ENCODE peak calls at places on chromosomes 6 and 20, in six cellular contexts. One of them, this sample, is unnamed.

GRCh38 chr20:32158943-32159660 is 48.4 kb downstream of the PLAGL2 start:
- DNase-seq in esophagus muscularis mucosa: no peak
- DNase-seq in prostate gland: no peak
- DNase-seq in heart left ventricle: no peak
- DNase-seq in mucosa of descending colon: no peak
- DNase-seq in A549: no peak
- DNase-seq in this sample: no peak

GRCh38 chr6:135331002-135331401 is 149.9 kb downstream of the MYB start:
- DNase-seq in mucosa of descending colon: no peak
- DNase-seq in prostate gland: no peak
- DNase-seq in heart left ventricle: no peak
- DNase-seq in A549: no peak
- DNase-seq in esophagus muscularis mucosa: no peak
- DNase-seq in this sample: no peak

GRCh38 chr20:35121186-35121585 is 25.9 kb downstream of the EDEM2 start:
- DNase-seq in esophagus muscularis mucosa: no peak
- DNase-seq in heart left ventricle: peak
- DNase-seq in prostate gland: no peak
- DNase-seq in A549: no peak
- DNase-seq in mucosa of descending colon: no peak
- DNase-seq in this sample: no peak

GRCh38 chr6:170449231-170449630 is 103.9 kb downstream of the PSMB1 start:
- DNase-seq in esophagus muscularis mucosa: no peak
- DNase-seq in mucosa of descending colon: no peak
- DNase-seq in A549: no peak
- DNase-seq in prostate gland: no peak
- DNase-seq in heart left ventricle: no peak
- DNase-seq in this sample: no peak

GRCh38 chr6:1798303-1798964 is 188.7 kb downstream of the FOXC1 start:
- DNase-seq in A549: no peak
- DNase-seq in prostate gland: no peak
- DNase-seq in mucosa of descending colon: no peak
- DNase-seq in esophagus muscularis mucosa: no peak
- DNase-seq in heart left ventricle: no peak
- DNase-seq in this sample: no peak

GRCh38 chr6:8238772-8239683 is 136.7 kb upstream of the EEF1E1 start:
- DNase-seq in heart left ventricle: no peak
- DNase-seq in esophagus muscularis mucosa: no peak
- DNase-seq in prostate gland: no peak
- DNase-seq in A549: no peak
- DNase-seq in mucosa of descending colon: no peak
- DNase-seq in this sample: no peak

GRCh38 chr6:168179702-168180382 is 100.8 kb upstream of the FRMD1 start:
- DNase-seq in heart left ventricle: no peak
- DNase-seq in prostate gland: no peak
- DNase-seq in esophagus muscularis mucosa: no peak
- DNase-seq in A549: no peak
- DNase-seq in mucosa of descending colon: no peak
- DNase-seq in this sample: no peak

GRCh38 chr6:7243188-7243942 is 69.6 kb downstream of the SSR1 start:
- DNase-seq in heart left ventricle: no peak
- DNase-seq in A549: peak
- DNase-seq in prostate gland: no peak
- DNase-seq in esophagus muscularis mucosa: no peak
- DNase-seq in mucosa of descending colon: no peak
- DNase-seq in this sample: peak

GRCh38 chr6:113903666-113904330 is 46.7 kb downstream of the MARCKS start:
- DNase-seq in esophagus muscularis mucosa: no peak
- DNase-seq in mucosa of descending colon: peak
- DNase-seq in heart left ventricle: peak
- DNase-seq in prostate gland: peak
- DNase-seq in A549: no peak
- DNase-seq in this sample: no peak

GRCh38 chr20:19688031-19688806 is 69.8 kb upstream of the RIN2 start:
- DNase-seq in prostate gland: peak
- DNase-seq in A549: peak
- DNase-seq in esophagus muscularis mucosa: peak
- DNase-seq in mucosa of descending colon: peak
- DNase-seq in heart left ventricle: peak
- DNase-seq in this sample: peak

GRCh38 chr6:116386581-116387299 is 16.0 kb downstream of the DSE start:
- DNase-seq in esophagus muscularis mucosa: no peak
- DNase-seq in heart left ventricle: no peak
- DNase-seq in prostate gland: no peak
- DNase-seq in mucosa of descending colon: no peak
- DNase-seq in A549: peak
- DNase-seq in this sample: no peak

GRCh38 chr20:34271961-34272360 is 30.7 kb downstream of the ASIP start:
- DNase-seq in prostate gland: no peak
- DNase-seq in esophagus muscularis mucosa: no peak
- DNase-seq in mucosa of descending colon: no peak
- DNase-seq in heart left ventricle: no peak
- DNase-seq in A549: no peak
- DNase-seq in this sample: no peak

GRCh38 chr6:35050291-35050987 is 90.7 kb downstream of the TCP11 start:
- DNase-seq in heart left ventricle: no peak
- DNase-seq in prostate gland: no peak
- DNase-seq in esophagus muscularis mucosa: no peak
- DNase-seq in A549: no peak
- DNase-seq in mucosa of descending colon: no peak
- DNase-seq in this sample: no peak

GRCh38 chr20:35700625-35701148 is 1.5 kb downstream of the ROMO1 start:
- DNase-seq in mucosa of descending colon: no peak
- DNase-seq in esophagus muscularis mucosa: no peak
- DNase-seq in heart left ventricle: no peak
- DNase-seq in prostate gland: no peak
- DNase-seq in A549: no peak
- DNase-seq in this sample: no peak

GRCh38 chr20:16580127-16580526 is 6.9 kb upstream of the KIF16B start:
- DNase-seq in heart left ventricle: peak
- DNase-seq in A549: peak
- DNase-seq in prostate gland: peak
- DNase-seq in esophagus muscularis mucosa: no peak
- DNase-seq in mucosa of descending colon: no peak
- DNase-seq in this sample: no peak

GRCh38 chr20:59566631-59567524 is 37.5 kb upstream of the PHACTR3 start:
- DNase-seq in A549: no peak
- DNase-seq in mucosa of descending colon: no peak
- DNase-seq in heart left ventricle: no peak
- DNase-seq in prostate gland: no peak
- DNase-seq in esophagus muscularis mucosa: no peak
- DNase-seq in this sample: no peak

GRCh38 chr6:56677559-56677958 is 34.9 kb upstream of the DST start:
- DNase-seq in mucosa of descending colon: no peak
- DNase-seq in A549: no peak
- DNase-seq in esophagus muscularis mucosa: no peak
- DNase-seq in prostate gland: no peak
- DNase-seq in heart left ventricle: no peak
- DNase-seq in this sample: no peak

GRCh38 chr20:24768226-24768625 is 180.8 kb upstream of the CST7 start:
- DNase-seq in prostate gland: no peak
- DNase-seq in heart left ventricle: no peak
- DNase-seq in A549: no peak
- DNase-seq in mucosa of descending colon: no peak
- DNase-seq in esophagus muscularis mucosa: no peak
- DNase-seq in this sample: no peak

GRCh38 chr20:20666359-20666758 is 46.1 kb downstream of the RALGAPA2 start:
- DNase-seq in A549: no peak
- DNase-seq in prostate gland: no peak
- DNase-seq in esophagus muscularis mucosa: no peak
- DNase-seq in heart left ventricle: no peak
- DNase-seq in mucosa of descending colon: no peak
- DNase-seq in this sample: no peak

GRCh38 chr6:126804255-126805064 is 314.0 kb upstream of the RSPO3 start:
- DNase-seq in esophagus muscularis mucosa: no peak
- DNase-seq in mucosa of descending colon: no peak
- DNase-seq in prostate gland: peak
- DNase-seq in heart left ventricle: no peak
- DNase-seq in A549: peak
- DNase-seq in this sample: peak

GRCh38 chr6:167031082-167031709 is 32.0 kb downstream of the CEP43 start:
- DNase-seq in A549: no peak
- DNase-seq in prostate gland: no peak
- DNase-seq in esophagus muscularis mucosa: no peak
- DNase-seq in heart left ventricle: no peak
- DNase-seq in mucosa of descending colon: no peak
- DNase-seq in this sample: no peak

GRCh38 chr6:29653452-29654038 is 3.3 kb upstream of the MOG start:
- DNase-seq in mucosa of descending colon: no peak
- DNase-seq in heart left ventricle: no peak
- DNase-seq in A549: peak
- DNase-seq in esophagus muscularis mucosa: no peak
- DNase-seq in prostate gland: peak
- DNase-seq in this sample: peak

GRCh38 chr6:169292340-169293124 is 38.9 kb upstream of the THBS2 start:
- DNase-seq in prostate gland: no peak
- DNase-seq in esophagus muscularis mucosa: peak
- DNase-seq in A549: peak
- DNase-seq in heart left ventricle: peak
- DNase-seq in mucosa of descending colon: no peak
- DNase-seq in this sample: peak

GRCh38 chr20:51275816-51276215 is 252.9 kb upstream of the KCNG1 start:
- DNase-seq in prostate gland: no peak
- DNase-seq in esophagus muscularis mucosa: no peak
- DNase-seq in mucosa of descending colon: no peak
- DNase-seq in heart left ventricle: no peak
- DNase-seq in A549: no peak
- DNase-seq in this sample: no peak

GRCh38 chr6:106637718-106638341 is 8.5 kb downstream of the QRSL1 start:
- DNase-seq in mucosa of descending colon: no peak
- DNase-seq in esophagus muscularis mucosa: no peak
- DNase-seq in prostate gland: no peak
- DNase-seq in A549: no peak
- DNase-seq in heart left ventricle: no peak
- DNase-seq in this sample: no peak

GRCh38 chr6:125201961-125202729 is 48.6 kb downstream of the TPD52L1 start:
- DNase-seq in A549: peak
- DNase-seq in esophagus muscularis mucosa: no peak
- DNase-seq in heart left ventricle: peak
- DNase-seq in prostate gland: peak
- DNase-seq in mucosa of descending colon: peak
- DNase-seq in this sample: peak

GRCh38 chr20:17613328-17614175 is 43.7 kb downstream of the DSTN start:
- DNase-seq in A549: no peak
- DNase-seq in mucosa of descending colon: peak
- DNase-seq in esophagus muscularis mucosa: peak
- DNase-seq in heart left ventricle: no peak
- DNase-seq in prostate gland: no peak
- DNase-seq in this sample: no peak

GRCh38 chr20:17615645-17616479 is 46.0 kb downstream of the DSTN start:
- DNase-seq in esophagus muscularis mucosa: no peak
- DNase-seq in prostate gland: no peak
- DNase-seq in mucosa of descending colon: no peak
- DNase-seq in heart left ventricle: no peak
- DNase-seq in A549: no peak
- DNase-seq in this sample: no peak

GRCh38 chr20:17614812-17615644 is 45.2 kb downstream of the DSTN start:
- DNase-seq in mucosa of descending colon: peak
- DNase-seq in A549: no peak
- DNase-seq in prostate gland: no peak
- DNase-seq in heart left ventricle: no peak
- DNase-seq in esophagus muscularis mucosa: no peak
- DNase-seq in this sample: no peak

GRCh38 chr20:17612975-17613327 is 43.1 kb downstream of the DSTN start:
- DNase-seq in prostate gland: no peak
- DNase-seq in mucosa of descending colon: no peak
- DNase-seq in esophagus muscularis mucosa: peak
- DNase-seq in A549: no peak
- DNase-seq in heart left ventricle: no peak
- DNase-seq in this sample: no peak

DNA sequence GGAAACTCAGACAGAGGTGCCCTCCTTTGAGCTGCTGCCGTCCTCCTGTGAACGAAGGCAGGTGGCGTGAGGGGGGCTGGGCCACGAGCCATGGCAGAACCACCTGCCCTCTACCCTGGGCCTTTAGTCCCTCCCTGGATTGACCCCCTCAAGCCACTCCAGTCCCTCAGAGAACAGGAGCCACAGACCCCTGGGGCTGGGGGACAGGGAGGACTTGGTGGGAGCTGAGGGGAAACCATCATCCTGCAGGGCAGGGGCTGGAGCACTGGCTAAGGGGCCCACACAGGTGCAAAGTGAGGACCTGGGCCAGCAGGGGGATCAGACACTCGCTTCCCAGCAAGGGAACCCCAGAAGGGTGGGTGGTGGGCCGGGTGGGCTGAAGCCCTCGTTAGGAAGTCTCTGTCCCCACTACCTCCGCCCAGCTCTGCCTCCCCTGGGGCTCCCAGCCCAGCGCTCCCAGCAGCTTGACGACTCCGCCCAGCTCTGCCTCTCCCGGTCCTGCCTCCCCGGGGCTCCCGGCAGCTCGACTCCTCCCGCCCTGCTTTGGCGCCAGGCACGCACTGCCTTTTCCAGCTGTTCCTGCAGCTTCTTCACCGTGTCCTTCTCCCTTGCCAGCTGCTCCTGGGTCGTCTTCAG is 44.4 kb downstream of the DSTN start:
- DNase-seq in esophagus muscularis mucosa: no peak
- DNase-seq in prostate gland: peak
- DNase-seq in heart left ventricle: peak
- DNase-seq in A549: peak
- DNase-seq in mucosa of descending colon: peak
- DNase-seq in this sample: no peak
- H3K4me3 ChIP-seq in esophagus muscularis mucosa: peak
- H3K4me3 ChIP-seq in prostate gland: no peak
- H3K4me3 ChIP-seq in heart left ventricle: no peak
- H3K4me3 ChIP-seq in A549: no peak
- H3K4me3 ChIP-seq in mucosa of descending colon: no peak
- H3K4me3 ChIP-seq in this sample: no peak

GRCh38 chr20:61560361-61560853 is 308.3 kb downstream of the CDH4 start:
- DNase-seq in A549: peak
- DNase-seq in mucosa of descending colon: no peak
- DNase-seq in prostate gland: no peak
- DNase-seq in heart left ventricle: peak
- DNase-seq in esophagus muscularis mucosa: no peak
- DNase-seq in this sample: peak
- TF ChIP-seq CTCF in A549: no peak
- TF ChIP-seq CTCF in mucosa of descending colon: no peak
- TF ChIP-seq CTCF in prostate gland: no peak
- TF ChIP-seq CTCF in heart left ventricle: no peak
- TF ChIP-seq CTCF in esophagus muscularis mucosa: no peak
- TF ChIP-seq CTCF in this sample: peak

DNA sequence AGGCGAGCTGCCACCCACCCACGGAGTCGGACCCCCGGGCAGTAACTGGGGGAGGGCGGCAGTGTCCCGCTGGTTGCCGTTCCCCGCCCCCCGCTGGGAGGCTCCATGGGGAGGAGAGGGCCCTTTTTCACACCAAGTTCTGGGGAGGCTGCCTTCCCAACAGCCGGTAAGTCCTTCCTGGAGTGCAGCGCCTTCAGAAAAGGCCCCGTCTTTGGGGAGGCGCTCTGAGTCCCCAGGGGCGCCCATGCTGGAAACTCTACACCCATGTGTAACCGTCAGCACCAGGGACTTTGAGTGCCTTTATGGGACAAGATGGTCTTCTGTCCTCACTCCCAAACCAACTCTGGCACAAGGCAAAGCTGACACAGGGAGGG is 435 bp upstream of the SOX18 start:
- DNase-seq in prostate gland: no peak
- DNase-seq in mucosa of descending colon: no peak
- DNase-seq in A549: no peak
- DNase-seq in esophagus muscularis mucosa: no peak
- DNase-seq in heart left ventricle: peak
- DNase-seq in this sample: no peak
- H3K4me3 ChIP-seq in prostate gland: no peak
- H3K4me3 ChIP-seq in mucosa of descending colon: no peak
- H3K4me3 ChIP-seq in A549: peak
- H3K4me3 ChIP-seq in esophagus muscularis mucosa: peak
- H3K4me3 ChIP-seq in heart left ventricle: peak
- H3K4me3 ChIP-seq in this sample: no peak

GRCh38 chr6:51559059-51559458 is 528.4 kb downstream of the PKHD1 start:
- DNase-seq in heart left ventricle: no peak
- DNase-seq in mucosa of descending colon: no peak
- DNase-seq in prostate gland: no peak
- DNase-seq in A549: no peak
- DNase-seq in esophagus muscularis mucosa: no peak
- DNase-seq in this sample: no peak
- TF ChIP-seq CTCF in heart left ventricle: no peak
- TF ChIP-seq CTCF in mucosa of descending colon: no peak
- TF ChIP-seq CTCF in prostate gland: no peak
- TF ChIP-seq CTCF in A549: no peak
- TF ChIP-seq CTCF in esophagus muscularis mucosa: no peak
- TF ChIP-seq CTCF in this sample: no peak